ENCODE peak calls at places on chromosomes 5 and 9, in nine cellular contexts. Q is RWPE2; P is psoas muscle; W is activated naive CD4-positive, alpha-beta T cell treated with anti-CD3 and anti-CD28 coated beads, Interleukin-2, amount 50 U/mL, for 72 hours; B is stimulated activated naive CD8-positive, alpha-beta T cell treated with anti-CD3 and anti-CD28 coated beads, Interleukin-15, Interleukin-2, amounts not matched to agents 100 U/mL and 50 U/mL, for 24 hours; F is IMR-90; L is left lobe of liver; S is activated CD4-positive, CD25-positive, alpha-beta regulatory T cell treated with anti-CD3 and anti-CD28 coated beads, Interleukin-2, amount 50 U/mL, for 24 hours; M is activated T-helper 17 cell treated with anti-CD3 and anti-CD28 coated beads, Interleukin-2, amount 50 U/mL, for 72 hours. A is an unnamed sample.

GRCh38 chr5:123844873-123845272 is 332.9 kb downstream of the CSNK1G3 start:
- ATAC-seq in Q (no peak), P (no peak), W (no peak), B (no peak), F (peak; percentile 68), L (no peak), S (no peak), M (no peak), A (no peak)

GRCh38 chr5:160229190-160229742 is at the start of gene FABP6:
- ATAC-seq in Q (no peak), P (no peak), W (no peak), B (no peak), F (no peak), L (no peak), S (no peak), M (no peak), A (no peak)

GRCh38 chr5:143066556-143067281 is 296.5 kb downstream of the ARHGAP26 start:
- ATAC-seq in Q (no peak), P (peak; percentile 79), W (peak; percentile 74), B (peak; percentile 78), F (peak; percentile 45), L (no peak), S (peak; percentile 55), M (peak; percentile 69), A (no peak)

GRCh38 chr9:69580582-69580945 is 91.6 kb downstream of the APBA1 start:
- ATAC-seq in Q (no peak), P (no peak), W (no peak), B (no peak), F (no peak), L (no peak), S (no peak), M (no peak), A (no peak)

GRCh38 chr5:141951341-141951781 is 6.6 kb downstream of the PCDH12 start:
- ATAC-seq in Q (peak; percentile 48), P (no peak), W (peak; percentile 84), B (peak; percentile 62), F (peak; percentile 53), L (peak; percentile 34), S (no peak), M (peak; percentile 53), A (no peak)

GRCh38 chr5:77367733-77368132 is 124.4 kb downstream of the WDR41 start:
- ATAC-seq in Q (peak; percentile 42), P (no peak), W (peak; percentile 73), B (peak; percentile 79), F (no peak), L (no peak), S (peak; percentile 52), M (peak; percentile 74), A (no peak)

GRCh38 chr5:43075319-43076293 is 35.5 kb upstream of the ANXA2R start:
- ATAC-seq in Q (no peak), P (peak; percentile 69), W (no peak), B (no peak), F (no peak), L (peak; percentile 28), S (no peak), M (no peak), A (no peak)

GRCh38 chr5:22372376-22372775 is 480.8 kb downstream of the CDH12 start:
- ATAC-seq in Q (peak; percentile 53), P (no peak), W (no peak), B (no peak), F (peak; percentile 76), L (no peak), S (no peak), M (no peak), A (no peak)

GRCh38 chr5:87069311-87069710 is 198.4 kb upstream of the RASA1 start:
- ATAC-seq in Q (no peak), P (no peak), W (no peak), B (no peak), F (no peak), L (no peak), S (no peak), M (no peak), A (no peak)

GRCh38 chr9:115520626-115521025 is 402.7 kb upstream of the TNC start:
- ATAC-seq in Q (no peak), P (no peak), W (no peak), B (no peak), F (no peak), L (no peak), S (no peak), M (no peak), A (no peak)

GRCh38 chr5:134458234-134458633 is 46.6 kb upstream of the CDKN2AIPNL start:
- ATAC-seq in Q (no peak), P (peak; percentile 70), W (no peak), B (no peak), F (peak; percentile 80), L (no peak), S (no peak), M (no peak), A (no peak)

GRCh38 chr5:75716715-75717081 is 539 bp downstream of the POC5 start:
- ATAC-seq in Q (peak; percentile 1), P (no peak), W (peak; percentile 5), B (no peak), F (peak; percentile 19), L (no peak), S (no peak), M (peak; percentile 14), A (no peak)

GRCh38 chr5:59813761-59814562 is 79.6 kb downstream of the PDE4D start:
- ATAC-seq in Q (peak; percentile 54), P (peak; percentile 72), W (peak; percentile 74), B (peak; percentile 50), F (peak; percentile 85), L (peak; percentile 51), S (no peak), M (peak; percentile 50), A (peak; percentile 58)

GRCh38 chr5:55497712-55498111 is 37.1 kb downstream of the PLPP1 start:
- ATAC-seq in Q (no peak), P (no peak), W (no peak), B (no peak), F (no peak), L (peak; percentile 12), S (no peak), M (no peak), A (no peak)